ENCODE peak calls at places on chromosomes 11 and 22, in nine cellular contexts. V is stomach, Z is tibial nerve, C is A549, E is ovary, X is H1, L is suprapubic skin, U is transverse colon, N is upper lobe of left lung. J is an unnamed sample.
A peak's percentile ranks its signal among the peaks of the same experiment; 100 is the strongest.

GRCh38 chr22:17891427-17892167 is 117.3 kb upstream of the BID start:
- DNase-seq in U (peak; percentile 83), V (no peak), X (peak; percentile 64), N (no peak), C (no peak), E (no peak), Z (no peak), L (no peak), J (no peak)

GRCh38 chr11:7278314-7278917 is 26.7 kb downstream of the SYT9 start:
- DNase-seq in L (no peak), X (no peak), U (no peak), Z (no peak), V (no peak), E (no peak), N (no peak), C (peak; percentile 42), J (no peak)

GRCh38 chr11:84930863-84931262 is 696.3 kb downstream of the DLG2 start:
- DNase-seq in U (no peak), L (no peak), X (no peak), Z (no peak), V (no peak), E (no peak), C (no peak), N (no peak), J (no peak)

GRCh38 chr22:45774016-45774670 is 102.5 kb downstream of the ATXN10 start:
- DNase-seq in U (no peak), X (no peak), Z (no peak), V (no peak), N (no peak), L (no peak), C (no peak), E (no peak), J (no peak)

GRCh38 chr11:9971894-9972293 is 308.0 kb downstream of the SWAP70 start:
- DNase-seq in V (no peak), X (no peak), C (no peak), L (no peak), E (no peak), Z (no peak), U (no peak), N (no peak), J (no peak)

GRCh38 chr11:113519989-113520613 is 44.9 kb upstream of the DRD2 start:
- DNase-seq in E (no peak), L (peak; percentile 43), U (no peak), V (no peak), X (no peak), C (no peak), Z (no peak), N (no peak), J (no peak)

GRCh38 chr22:31313366-31314147 is 21.3 kb upstream of the PIK3IP1 start:
- DNase-seq in V (peak; percentile 94), X (peak; percentile 90), N (peak; percentile 87), C (peak; percentile 39), Z (peak; percentile 52), E (peak; percentile 91), L (peak; percentile 83), U (peak; percentile 85), J (peak; percentile 94)

GRCh38 chr11:122202161-122202950 is 86.3 kb upstream of the BLID start:
- DNase-seq in E (peak; percentile 49), V (no peak), Z (peak; percentile 21), U (no peak), C (peak; percentile 60), X (peak; percentile 53), N (no peak), L (no peak), J (peak; percentile 92)

GRCh38 chr11:6334806-6335205 is 14.5 kb upstream of the CAVIN3 start:
- DNase-seq in C (no peak), L (no peak), Z (no peak), N (no peak), E (no peak), X (no peak), U (no peak), V (no peak), J (no peak)

GRCh38 chr11:119377961-119378667 is 3.4 kb downstream of the USP2 start:
- DNase-seq in V (no peak), L (peak; percentile 71), U (no peak), C (no peak), N (peak; percentile 10), Z (no peak), X (no peak), E (no peak), J (no peak)

DNA sequence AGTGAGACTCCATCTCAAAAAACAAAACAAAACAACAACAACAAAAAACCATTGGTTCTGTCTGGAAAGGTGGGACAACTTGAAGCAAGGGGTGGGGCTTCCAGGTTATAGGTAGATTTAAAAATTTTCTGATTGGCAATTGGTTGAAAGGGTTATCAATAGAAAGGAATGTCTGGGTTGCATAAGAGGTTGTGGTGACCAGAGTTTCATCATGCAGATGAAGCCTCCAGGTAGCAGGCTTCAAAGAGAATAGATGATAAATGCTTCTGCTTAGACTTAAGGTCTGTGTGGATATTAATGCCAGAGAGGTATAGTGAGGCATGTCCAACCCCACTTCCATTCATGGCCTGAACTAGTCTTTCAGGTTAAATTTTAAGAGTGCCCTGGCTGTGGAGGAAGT is 116.6 kb downstream of the NAT10 start:
- DNase-seq in U (no peak), Z (no peak), N (no peak), L (no peak), X (no peak), C (no peak), V (no peak), E (no peak), J (no peak)
- TF ChIP-seq EP300 in U (no peak), Z (no peak), N (no peak), L (no peak), X (no peak), C (no peak), V (no peak), E (no peak), J (no peak)

GRCh38 chr22:37484115-37485005 is 1.8 kb downstream of the MFNG start:
- DNase-seq in Z (peak; percentile 55), L (no peak), E (no peak), U (peak; percentile 83), X (no peak), V (peak; percentile 72), N (peak; percentile 92), C (no peak), J (peak; percentile 93)
- TF ChIP-seq POLR2A in Z (no peak), L (no peak), E (no peak), U (peak; percentile 35), X (no peak), V (no peak), N (peak; percentile 31), C (no peak), J (no peak)

GRCh38 chr11:69684651-69685050 is 9.5 kb upstream of the LTO1 start:
- DNase-seq in U (no peak), C (no peak), N (no peak), L (peak; percentile 62), X (no peak), Z (no peak), E (no peak), V (no peak), J (no peak)
- H3K4me1 ChIP-seq in U (peaks cover 5% of the 10 kb centered on the region), C (peaks cover 15% of the 10 kb centered on the region), N (peaks cover 5% of the 10 kb centered on the region), L (peaks cover 7% of the 10 kb centered on the region), X (no peaks in the 10 kb centered on the region), Z (no peaks in the 10 kb centered on the region), E (peaks cover 1% of the 10 kb centered on the region), V (peaks cover 5% of the 10 kb centered on the region), J (peaks cover 9% of the 10 kb centered on the region)

GRCh38 chr11:2663506-2663905 is 36.3 kb downstream of the KCNQ1OT1 start:
- DNase-seq in V (peak; percentile 7), L (no peak), X (no peak), U (no peak), N (no peak), Z (no peak), E (no peak), C (no peak), J (peak; percentile 50)
- TF ChIP-seq EP300 in V (no peak), L (no peak), X (no peak), U (no peak), N (no peak), Z (no peak), E (no peak), C (no peak), J (no peak)

DNA sequence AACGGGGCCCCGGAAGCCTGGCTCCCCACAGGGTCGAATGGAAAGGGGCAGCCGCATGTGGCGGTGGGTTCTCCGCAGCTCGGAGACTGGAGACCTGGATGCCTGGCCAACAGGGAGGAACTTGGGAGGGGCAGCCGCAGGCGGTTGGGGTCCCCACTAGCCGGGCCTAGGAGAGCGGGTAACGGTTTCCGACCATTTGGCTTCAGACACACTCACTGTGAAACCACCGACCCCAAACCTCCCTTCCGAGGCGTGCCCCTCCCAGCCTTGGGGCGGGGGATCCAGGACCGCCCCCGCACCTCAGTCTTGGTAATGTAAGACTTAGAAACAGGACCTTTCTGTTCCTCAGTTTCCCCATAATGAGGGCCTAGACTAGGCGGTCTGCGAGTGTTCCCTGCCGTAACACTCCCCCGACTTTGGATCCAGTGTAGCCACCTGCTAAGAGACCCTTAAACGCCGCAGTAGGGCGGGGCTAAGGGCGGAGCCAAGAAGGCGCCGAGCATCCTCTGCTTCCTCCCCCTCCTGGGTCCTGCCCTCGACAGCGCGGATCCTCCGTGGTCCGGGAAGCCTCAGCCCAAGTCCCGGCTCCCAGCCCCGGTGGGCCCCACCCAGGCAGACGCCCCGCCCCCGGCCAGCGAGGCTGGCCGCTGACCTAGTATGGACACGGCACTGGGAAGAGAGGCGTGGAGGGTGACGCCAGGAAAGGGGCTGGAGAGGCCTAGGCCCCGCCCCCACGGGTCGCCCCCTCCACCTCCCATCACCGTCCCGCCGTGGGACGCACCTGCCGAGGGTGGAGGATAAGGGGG is 1.8 kb upstream of the RASGRP2 start:
- DNase-seq in V (peak; percentile 58), C (peak; percentile 73), U (peak; percentile 77), E (peak; percentile 77), L (peak; percentile 90), X (peak; percentile 89), N (peak; percentile 91), Z (peak; percentile 59), J (peak; percentile 97)
- TF ChIP-seq POLR2A in V (no peak), C (no peak), U (peak; percentile 6), E (no peak), L (peak; percentile 32), X (no peak), N (no peak), Z (no peak), J (peak; percentile 55)

GRCh38 chr11:112367453-112367852 is 106.8 kb upstream of the PLET1 start:
- DNase-seq in E (no peak), U (no peak), C (no peak), Z (no peak), L (no peak), X (no peak), N (no peak), V (no peak), J (no peak)
- H3K4me1 ChIP-seq in E (peaks cover 4% of the 10 kb centered on the region), U (peaks cover 13% of the 10 kb centered on the region), C (no peaks in the 10 kb centered on the region), Z (no peaks in the 10 kb centered on the region), L (no peaks in the 10 kb centered on the region), X (peaks cover 4% of the 10 kb centered on the region), N (no peaks in the 10 kb centered on the region), V (no peaks in the 10 kb centered on the region), J (peaks cover 22% of the 10 kb centered on the region)

GRCh38 chr22:46974631-46975585 is 212.5 kb downstream of the TBC1D22A start:
- DNase-seq in L (no peak), U (no peak), Z (no peak), X (no peak), V (no peak), C (no peak), E (no peak), N (no peak), J (no peak)
- TF ChIP-seq EP300 in L (no peak), U (no peak), Z (no peak), X (no peak), V (no peak), C (no peak), E (no peak), N (no peak), J (no peak)

J was measured in esophagus muscularis mucosa.